ENCODE peak calls at places on chromosomes 4 and X, in six cellular contexts. T, H, J, I, N and Y are unnamed samples.

GRCh38 chr4:37685211-37685725 is 908 bp downstream of the RELL1 start:
- DNase-seq in T (no peak), H (peak; percentile 27), J (peak; percentile 26), I (peak; percentile 62), N (peak; percentile 65), Y (no peak)

GRCh38 chrX:94908648-94909047 is 1234.6 kb downstream of the FAM133A start:
- DNase-seq in T (no peak), H (no peak), J (no peak), I (no peak), N (no peak), Y (no peak)

GRCh38 chr4:742742-743311 is 37.2 kb downstream of the PCGF3 start:
- DNase-seq in T (peak; percentile 55), H (no peak), J (peak; percentile 57), I (peak; percentile 65), N (peak; percentile 74), Y (peak; percentile 84)

GRCh38 chrX:67587946-67588624 is 44.3 kb downstream of the AR start:
- DNase-seq in T (no peak), H (no peak), J (peak; percentile 59), I (no peak), N (no peak), Y (no peak)

GRCh38 chrX:14694631-14695030 is 165.3 kb downstream of the GLRA2 start:
- DNase-seq in T (no peak), H (no peak), J (no peak), I (no peak), N (no peak), Y (no peak)

GRCh38 chr4:65921180-65921579 is 250.9 kb upstream of the EPHA5 start:
- DNase-seq in T (no peak), H (no peak), J (no peak), I (no peak), N (no peak), Y (no peak)

GRCh38 chr4:13329963-13330362 is 154.2 kb downstream of the RAB28 start:
- DNase-seq in T (no peak), H (peak; percentile 29), J (peak; percentile 79), I (peak; percentile 31), N (no peak), Y (no peak)

GRCh38 chr4:23877758-23878229 is 12.1 kb downstream of the PPARGC1A start:
- DNase-seq in T (peak; percentile 49), H (peak; percentile 2), J (no peak), I (peak; percentile 54), N (no peak), Y (peak; percentile 68)

GRCh38 chr4:56764775-56765174 is 56.7 kb downstream of the SPINK2 start:
- DNase-seq in T (no peak), H (peak; percentile 80), J (peak; percentile 32), I (peak; percentile 25), N (no peak), Y (no peak)

GRCh38 chr4:25112349-25113008 is 47.8 kb downstream of the SEPSECS start:
- DNase-seq in T (no peak), H (no peak), J (no peak), I (no peak), N (no peak), Y (no peak)
- H3K4me3 ChIP-seq in T (no peak overlapping the region), H (no peak overlapping the region), J (no peak overlapping the region), I (no peak overlapping the region), N (no peak overlapping the region), Y (no peak overlapping the region)

GRCh38 chr4:143564472-143564871 is 51.0 kb downstream of the SMARCA5 start:
- DNase-seq in T (no peak), H (no peak), J (no peak), I (no peak), N (no peak), Y (no peak)
- TF ChIP-seq CTCF in T (no peak), H (no peak), J (no peak), I (no peak), N (no peak), Y (no peak)

GRCh38 chr4:86359944-86360478 is at the start of gene MAPK10:
- DNase-seq in T (peak; percentile 93), H (peak; percentile 19), J (peak; percentile 21), I (peak; percentile 97), N (peak; percentile 87), Y (peak; percentile 41)
- H3K4me3 ChIP-seq in T (peak within 1 kb of the TSS; percentile 52), H (no peak within 1 kb of the TSS), J (no peak within 1 kb of the TSS), I (no peak within 1 kb of the TSS), N (peak within 1 kb of the TSS; percentile 45), Y (no peak within 1 kb of the TSS)

DNA sequence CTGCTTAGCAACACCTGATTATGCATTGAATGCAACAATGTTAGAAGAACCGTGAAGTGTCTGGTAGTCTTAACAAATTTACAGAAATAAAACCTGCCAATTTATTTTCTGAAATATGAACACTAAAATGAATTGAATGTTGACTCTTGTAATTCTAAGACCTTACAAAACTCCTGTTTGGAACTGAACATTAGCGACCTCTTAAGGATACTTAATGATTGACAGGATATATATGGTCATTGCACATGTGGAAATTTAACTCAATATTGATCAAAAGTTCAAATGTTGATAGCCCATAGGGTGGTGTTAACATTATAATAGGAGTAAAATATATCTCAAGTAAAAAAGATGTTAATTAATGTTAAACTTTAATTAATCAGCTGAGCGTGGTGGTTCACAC is 79.1 kb downstream of the TECRL start:
- DNase-seq in T (no peak), H (no peak), J (no peak), I (no peak), N (no peak), Y (no peak)
- TF ChIP-seq CTCF in T (no peak), H (no peak), J (no peak), I (no peak), N (no peak), Y (no peak)